ENCODE peak calls at places on chromosomes 12 and 14, in five cellular contexts. B is tibial nerve, O is GM23248, F is left ventricle myocardium inferior, U is stomach. N is an unnamed sample.

GRCh38 chr12:131279281-131279921 is 325.7 kb downstream of the ADGRD1 start:
- DNase-seq in O (no peak), U (no peak), F (peak; percentile 8), B (no peak), N (no peak)

GRCh38 chr12:29744365-29744764 is 39.4 kb downstream of the TMTC1 start:
- DNase-seq in O (no peak), U (no peak), B (no peak), F (no peak), N (no peak)

GRCh38 chr14:34484726-34485125 is 22.7 kb upstream of the SPTSSA start:
- DNase-seq in F (no peak), B (no peak), O (no peak), U (no peak), N (no peak)

GRCh38 chr14:99502989-99503421 is 21.8 kb downstream of the CCNK start:
- DNase-seq in F (no peak), B (no peak), U (no peak), O (no peak), N (no peak)

GRCh38 chr12:8493084-8493483 is 20.2 kb upstream of the CLEC4D start:
- DNase-seq in B (peak; percentile 23), F (no peak), U (no peak), O (no peak), N (no peak)

GRCh38 chr12:115872919-115873357 is 404.6 kb downstream of the MED13L start:
- DNase-seq in O (no peak), U (peak; percentile 70), F (no peak), B (no peak), N (no peak)

GRCh38 chr14:31942216-31942841 is 134.8 kb upstream of the ARHGAP5 start:
- DNase-seq in O (peak; percentile 33), B (no peak), U (no peak), F (no peak), N (no peak)

GRCh38 chr12:92987362-92987761 is 58.3 kb upstream of the EEA1 start:
- DNase-seq in F (no peak), O (peak; percentile 89), U (no peak), B (peak; percentile 56), N (no peak)

GRCh38 chr12:100733817-100734593 is 60.6 kb upstream of the ANO4 start:
- DNase-seq in B (no peak), O (peak; percentile 80), F (no peak), U (no peak), N (no peak)

GRCh38 chr12:29415111-29415510 is 34.1 kb upstream of the ERGIC2 start:
- DNase-seq in F (no peak), B (no peak), U (no peak), O (peak; percentile 5), N (no peak)

GRCh38 chr12:67539946-67540345 is 108.6 kb upstream of the DYRK2 start:
- DNase-seq in O (peak; percentile 74), U (no peak), B (no peak), F (no peak), N (no peak)

GRCh38 chr12:58919271-58920101 is 818 bp downstream of the LRIG3 start:
- DNase-seq in O (peak; percentile 70), U (no peak), F (no peak), B (peak; percentile 24), N (no peak)

DNA sequence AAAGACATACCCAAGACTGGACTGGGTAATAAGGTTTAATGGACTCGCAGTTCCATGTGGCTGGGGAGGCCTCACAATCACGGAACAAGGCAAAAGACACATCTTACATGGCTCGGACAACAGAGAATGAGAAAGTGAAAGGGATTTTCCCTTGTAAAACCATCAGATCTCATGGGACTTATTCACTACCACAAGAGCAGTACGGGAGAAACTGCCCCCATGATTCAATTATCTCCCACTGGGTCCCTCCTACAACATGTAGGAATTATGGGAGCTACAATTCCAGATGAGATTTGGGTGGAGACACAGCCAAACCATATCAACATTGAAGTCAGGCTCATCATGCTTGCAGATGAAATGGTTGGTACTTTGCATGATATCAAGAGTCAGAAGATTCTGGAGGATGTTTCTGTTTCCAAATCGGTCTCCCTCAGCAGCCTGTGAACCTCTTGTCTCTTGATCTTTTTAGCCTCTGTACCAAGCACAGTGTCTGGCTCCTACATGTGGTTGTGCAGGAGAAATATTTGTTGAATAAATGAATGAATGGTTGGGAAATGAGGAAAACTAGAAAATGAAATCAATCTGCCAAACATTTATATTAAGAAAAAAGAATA is 98.6 kb downstream of the VRK1 start:
- DNase-seq in F (no peak), O (no peak), B (no peak), U (no peak), N (no peak)
- H3K27ac ChIP-seq in F (no peak overlapping the region), O (no peak overlapping the region), B (no peak overlapping the region), U (no peak overlapping the region), N (no peak overlapping the region)

GRCh38 chr12:34406228-34406995 is 384.1 kb downstream of the ALG10 start:
- DNase-seq in U (peak; percentile 16), B (no peak), F (peak; percentile 3), O (no peak), N (no peak)

GRCh38 chr12:34407813-34408212 is 385.5 kb downstream of the ALG10 start:
- DNase-seq in O (no peak), F (no peak), U (no peak), B (no peak), N (no peak)

GRCh38 chr12:34404377-34405285 is 382.3 kb downstream of the ALG10 start:
- DNase-seq in U (peak; percentile 15), F (peak; percentile 1), O (no peak), B (no peak), N (no peak)

GRCh38 chr12:34405286-34406227 is 383.3 kb downstream of the ALG10 start:
- DNase-seq in B (no peak), F (peak; percentile 8), U (no peak), O (no peak), N (no peak)

GRCh38 chr12:34406996-34407300 is 384.7 kb downstream of the ALG10 start:
- DNase-seq in B (no peak), U (no peak), O (no peak), F (no peak), N (no peak)
- H3K9me3 ChIP-seq in B (no peaks in the 10 kb centered on the region), U (peaks cover 88% of the 10 kb centered on the region), O (no peaks in the 10 kb centered on the region), F (peaks cover 99% of the 10 kb centered on the region), N (peaks cover 70% of the 10 kb centered on the region)

DNA sequence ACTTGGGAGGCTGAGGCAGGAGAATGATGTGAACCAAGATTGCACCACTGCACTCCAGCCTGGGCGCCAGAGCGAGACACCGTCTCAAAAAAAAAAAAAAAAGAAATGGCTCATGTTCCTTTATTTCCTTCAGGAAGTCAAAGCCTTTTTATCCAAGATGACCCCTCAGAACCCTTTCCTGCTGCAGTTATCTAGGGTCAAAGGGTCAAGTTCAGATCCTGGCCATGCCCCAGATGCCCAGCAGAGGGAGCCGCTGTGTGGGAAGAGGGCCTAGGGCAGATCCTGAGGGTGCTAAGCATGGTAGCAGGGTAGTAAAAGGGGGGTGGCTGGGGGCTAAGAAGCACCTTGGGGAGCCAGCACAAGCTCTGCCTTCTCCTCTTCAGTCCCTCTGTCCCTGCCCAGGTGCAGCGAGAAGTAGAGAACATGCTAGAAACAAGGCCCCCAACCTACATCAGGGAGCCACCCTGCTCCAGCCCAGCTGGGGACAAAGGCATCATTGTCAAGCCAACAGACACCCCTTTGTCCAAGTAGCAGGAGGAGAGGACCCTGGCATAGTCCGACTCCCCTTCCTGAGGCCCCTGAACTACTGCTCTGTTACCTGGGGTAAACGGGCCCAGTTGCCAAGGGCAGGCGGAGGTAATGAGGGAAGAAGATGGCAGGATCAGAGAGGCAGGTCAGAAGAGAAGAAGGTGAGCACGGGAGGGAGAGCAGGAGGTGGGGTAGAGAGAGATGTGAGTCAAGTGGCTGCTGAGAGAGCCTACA is 6.5 kb downstream of the NFE2 start:
- DNase-seq in B (peak; percentile 59), F (peak; percentile 53), U (peak; percentile 68), O (peak; percentile 51), N (peak; percentile 29)
- H3K4me3 ChIP-seq in B (no peak overlapping the region), F (no peak overlapping the region), U (no peak overlapping the region), O (no peak overlapping the region), N (no peak overlapping the region)

GRCh38 chr14:57611555-57612075 is 118.0 kb upstream of the CCDC198 start:
- DNase-seq in F (no peak), B (no peak), U (no peak), O (no peak), N (no peak)

DNA sequence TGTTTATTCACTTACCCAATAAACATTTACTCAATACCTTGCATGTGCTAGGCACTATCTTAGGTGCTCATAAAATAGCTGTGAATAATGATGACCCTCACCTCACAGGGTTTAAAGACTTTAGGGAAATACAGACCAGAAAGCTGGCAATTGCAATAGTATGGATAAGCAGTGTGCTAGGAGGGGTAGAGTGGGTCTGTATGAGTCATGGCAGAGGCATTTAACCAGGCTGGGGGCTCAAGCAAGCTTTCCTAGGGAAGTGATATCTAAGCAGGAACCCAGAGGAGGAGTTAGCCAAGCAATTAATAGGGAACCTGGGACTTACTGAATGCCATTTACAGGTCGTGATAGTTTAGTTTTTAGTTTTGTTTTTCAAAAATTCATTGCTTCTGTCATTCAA is 123.9 kb upstream of the CCDC198 start:
- DNase-seq in U (no peak), O (no peak), B (no peak), F (no peak), N (no peak)
- H3K27ac ChIP-seq in U (no peak overlapping the region), O (no peak overlapping the region), B (no peak overlapping the region), F (no peak overlapping the region), N (no peak overlapping the region)

DNA sequence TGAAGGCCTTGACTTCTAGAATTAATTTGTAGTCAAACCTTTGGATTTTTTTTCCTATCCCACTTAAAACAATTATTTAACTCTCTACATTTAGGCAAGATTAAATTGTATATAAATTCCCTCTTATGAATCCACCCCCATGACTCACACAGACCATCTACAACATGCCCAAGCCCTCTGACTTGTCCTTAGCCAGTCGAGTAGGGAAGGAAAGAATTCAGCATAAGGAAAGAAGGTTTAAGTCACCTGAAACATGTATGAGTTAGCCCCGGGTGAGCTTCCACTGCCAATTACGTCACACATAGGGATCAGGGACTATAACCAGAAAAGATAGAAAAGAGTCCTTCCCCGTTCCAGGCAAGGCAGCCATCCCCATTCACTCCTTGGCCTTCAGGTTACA is 14.9 kb upstream of the RESF1 start:
- DNase-seq in O (no peak), U (no peak), B (no peak), F (no peak), N (no peak)
- H3K9me3 ChIP-seq in O (no peaks in the 10 kb centered on the region), U (no peaks in the 10 kb centered on the region), B (no peaks in the 10 kb centered on the region), F (peaks cover 30% of the 10 kb centered on the region), N (no peaks in the 10 kb centered on the region)

GRCh38 chr14:60090864-60091519 is 731 bp upstream of the PCNX4 start:
- DNase-seq in B (peak; percentile 51), O (peak; percentile 74), U (peak; percentile 33), F (peak; percentile 33), N (peak; percentile 11)
- H3K4me3 ChIP-seq in B (peak overlapping the region; percentile 72), O (peak overlapping the region; percentile 94), U (peak overlapping the region; percentile 67), F (peak overlapping the region; percentile 93), N (peak overlapping the region; percentile 94)

DNA sequence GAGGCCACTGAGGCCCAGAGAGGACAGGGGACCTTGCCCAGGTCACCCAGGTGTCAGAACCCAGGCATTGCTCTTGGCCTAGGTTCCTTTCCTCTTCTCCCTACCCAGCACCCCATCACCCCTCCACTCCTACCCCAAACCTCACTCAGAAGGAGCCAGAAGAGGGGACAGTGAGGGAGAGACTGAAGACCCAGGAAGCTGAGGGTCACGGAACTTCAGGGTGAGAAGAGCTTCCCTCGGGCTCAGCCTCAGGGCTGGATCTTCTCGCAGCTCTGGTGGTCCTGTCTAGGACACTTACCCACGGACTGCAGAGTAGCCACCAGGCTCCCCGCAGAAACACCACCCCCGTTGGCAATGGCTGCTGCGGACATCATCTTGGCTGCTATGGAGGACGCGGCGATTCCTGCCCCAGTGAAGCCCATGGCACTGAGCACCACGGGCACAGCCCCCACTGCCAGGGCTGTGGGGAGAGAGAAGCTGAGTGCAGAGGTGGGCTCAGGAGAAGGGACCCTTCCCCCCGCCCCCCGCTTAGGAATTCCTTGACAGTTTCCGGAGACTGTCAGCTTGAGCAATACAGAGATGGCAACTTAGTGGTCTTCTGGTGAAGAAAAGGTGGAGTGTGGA is 1.1 kb downstream of the IFI27L2 start:
- DNase-seq in B (no peak), U (peak; percentile 17), O (no peak), F (no peak), N (no peak)
- H3K27ac ChIP-seq in B (peak overlapping the region; percentile 90), U (peak overlapping the region; percentile 88), O (no peak overlapping the region), F (no peak overlapping the region), N (peak overlapping the region; percentile 65)

GRCh38 chr14:28299227-28299626 is 467.4 kb upstream of the FOXG1 start:
- DNase-seq in O (no peak), B (no peak), U (no peak), F (no peak), N (no peak)
- H3K9me3 ChIP-seq in O (no peaks in the 10 kb centered on the region), B (no peaks in the 10 kb centered on the region), U (peaks cover 8% of the 10 kb centered on the region), F (peaks cover 42% of the 10 kb centered on the region), N (no peaks in the 10 kb centered on the region)